ENCODE peak calls at places on chromosomes 11 and 22, in nine cellular contexts. C, N, G, R, S, X, M, E and F are unnamed samples.

GRCh38 chr11:73851046-73851764 is 25.4 kb downstream of the COA4 start:
- DNase-seq in C (no peak), N (no peak), G (peak; percentile 29), R (no peak), S (no peak), X (no peak), M (no peak), E (peak; percentile 53), F (no peak)

GRCh38 chr11:832529-833113 is at the start of gene CD151:
- DNase-seq in C (peak; percentile 60), N (no peak), G (peak; percentile 85), R (peak; percentile 35), S (no peak), X (no peak), M (peak; percentile 76), E (peak; percentile 79), F (no peak)

GRCh38 chr22:49005557-49005956 is 822.1 kb downstream of the BRD1 start:
- DNase-seq in C (no peak), N (no peak), G (no peak), R (no peak), S (no peak), X (no peak), M (no peak), E (no peak), F (no peak)

GRCh38 chr11:75356613-75357012 is 5.2 kb upstream of the ARRB1 start:
- DNase-seq in C (no peak), N (no peak), G (no peak), R (no peak), S (no peak), X (no peak), M (peak; percentile 33), E (no peak), F (no peak)

GRCh38 chr11:2190670-2191471 is 19.3 kb upstream of the TH start:
- DNase-seq in C (no peak), N (no peak), G (no peak), R (no peak), S (no peak), X (no peak), M (no peak), E (peak; percentile 43), F (peak; percentile 90)

GRCh38 chr22:24142241-24142640 is 39.0 kb upstream of the SUSD2 start:
- DNase-seq in C (no peak), N (no peak), G (no peak), R (no peak), S (no peak), X (no peak), M (no peak), E (no peak), F (no peak)

GRCh38 chr22:45599836-45600577 is 71.6 kb upstream of the ATXN10 start:
- DNase-seq in C (no peak), N (no peak), G (no peak), R (no peak), S (no peak), X (no peak), M (no peak), E (no peak), F (no peak)

GRCh38 chr22:37507731-37508130 is 11.5 kb downstream of the CARD10 start:
- DNase-seq in C (no peak), N (no peak), G (no peak), R (no peak), S (no peak), X (no peak), M (no peak), E (no peak), F (no peak)

GRCh38 chr11:56883590-56883989 is 105.1 kb upstream of the OR5AK2 start:
- DNase-seq in C (no peak), N (no peak), G (no peak), R (no peak), S (no peak), X (no peak), M (no peak), E (no peak), F (no peak)

GRCh38 chr11:64349404-64349803 is 9.4 kb downstream of the CCDC88B start:
- DNase-seq in C (no peak), N (no peak), G (no peak), R (no peak), S (no peak), X (no peak), M (no peak), E (no peak), F (no peak)

GRCh38 chr11:113593698-113594308 is 112.3 kb downstream of the TMPRSS5 start:
- DNase-seq in C (peak; percentile 26), N (peak; percentile 9), G (no peak), R (no peak), S (peak; percentile 27), X (no peak), M (peak; percentile 52), E (peak; percentile 47), F (no peak)

GRCh38 chr11:132024587-132025295 is 654.3 kb downstream of the NTM start:
- DNase-seq in C (peak; percentile 48), N (no peak), G (peak; percentile 22), R (no peak), S (peak; percentile 53), X (no peak), M (peak; percentile 73), E (no peak), F (no peak)

GRCh38 chr11:90594658-90595057 is 371.8 kb upstream of the CHORDC1 start:
- DNase-seq in C (no peak), N (no peak), G (no peak), R (no peak), S (no peak), X (no peak), M (no peak), E (no peak), F (no peak)

GRCh38 chr11:3808846-3809623 is 675 bp downstream of the PGAP2 start:
- DNase-seq in C (peak; percentile 79), N (no peak), G (peak; percentile 78), R (no peak), S (no peak), X (peak; percentile 66), M (peak; percentile 63), E (peak; percentile 80), F (no peak)

GRCh38 chr11:94948070-94948617 is 25.2 kb downstream of the CWC15 start:
- DNase-seq in C (no peak), N (no peak), G (no peak), R (no peak), S (peak; percentile 65), X (no peak), M (peak; percentile 62), E (peak; percentile 26), F (no peak)

GRCh38 chr22:29782061-29782845 is 15.1 kb downstream of the UQCR10 start:
- DNase-seq in C (no peak), N (no peak), G (no peak), R (peak; percentile 46), S (no peak), X (no peak), M (peak; percentile 72), E (no peak), F (no peak)

GRCh38 chr11:122642472-122642922 is 13.0 kb upstream of the UBASH3B start:
- DNase-seq in C (peak; percentile 66), N (no peak), G (no peak), R (no peak), S (peak; percentile 79), X (no peak), M (peak; percentile 80), E (no peak), F (no peak)

GRCh38 chr22:28714043-28714442 is 27.6 kb downstream of the CHEK2 start:
- DNase-seq in C (peak; percentile 29), N (no peak), G (no peak), R (no peak), S (no peak), X (no peak), M (no peak), E (no peak), F (no peak)

GRCh38 chr11:93209476-93209875 is 11.7 kb upstream of the SLC36A4 start:
- DNase-seq in C (no peak), N (no peak), G (no peak), R (no peak), S (no peak), X (no peak), M (no peak), E (no peak), F (no peak)

GRCh38 chr11:109196016-109196415 is 226.0 kb upstream of the C11orf87 start:
- DNase-seq in C (no peak), N (no peak), G (no peak), R (no peak), S (no peak), X (no peak), M (no peak), E (no peak), F (no peak)

GRCh38 chr11:96149743-96150555 is 193.0 kb downstream of the MAML2 start:
- DNase-seq in C (no peak), N (no peak), G (no peak), R (no peak), S (no peak), X (no peak), M (peak; percentile 70), E (no peak), F (no peak)

GRCh38 chr11:73140213-73141030 is 1.7 kb downstream of the FCHSD2 start:
- DNase-seq in C (peak; percentile 54), N (no peak), G (no peak), R (no peak), S (peak; percentile 23), X (peak; percentile 45), M (peak; percentile 48), E (peak; percentile 43), F (peak; percentile 3)

GRCh38 chr11:12064136-12064953 is 46.0 kb upstream of the MICAL2 start:
- DNase-seq in C (no peak), N (no peak), G (no peak), R (no peak), S (no peak), X (peak; percentile 42), M (no peak), E (peak; percentile 24), F (no peak)

GRCh38 chr11:6566704-6567370 is 36.6 kb downstream of the RRP8 start:
- DNase-seq in C (no peak), N (no peak), G (no peak), R (no peak), S (no peak), X (no peak), M (no peak), E (no peak), F (no peak)

GRCh38 chr22:39489094-39490068 is 12.7 kb upstream of the MIEF1 start:
- DNase-seq in C (no peak), N (no peak), G (no peak), R (no peak), S (no peak), X (no peak), M (no peak), E (no peak), F (no peak)

GRCh38 chr11:117438371-117439000 is 110.8 kb downstream of the CEP164 start:
- DNase-seq in C (peak; percentile 22), N (no peak), G (peak; percentile 67), R (no peak), S (no peak), X (no peak), M (no peak), E (peak; percentile 28), F (no peak)

GRCh38 chr11:1193326-1194230 is 29.3 kb upstream of the MUC5B start:
- DNase-seq in C (no peak), N (no peak), G (no peak), R (no peak), S (no peak), X (no peak), M (no peak), E (no peak), F (no peak)

GRCh38 chr11:24181395-24182047 is 315.3 kb upstream of the LUZP2 start:
- DNase-seq in C (no peak), N (no peak), G (no peak), R (no peak), S (no peak), X (no peak), M (no peak), E (peak; percentile 2), F (no peak)